ENCODE peak calls at places on chromosomes 13 and 19, in ten cellular contexts. One of them, this sample, is unnamed.

GRCh38 chr13:84446972-84447700 is 564.9 kb upstream of the SLITRK1 start:
- DNase-seq in ovary: no peak
- DNase-seq in spleen: peak; percentile 31
- DNase-seq in prostate gland: no peak
- DNase-seq in heart right ventricle: no peak
- DNase-seq in CD4-positive, alpha-beta T cell: no peak
- DNase-seq in mesendoderm: peak; percentile 41
- DNase-seq in HL-60: no peak
- DNase-seq in naive thymus-derived CD4-positive, alpha-beta T cell: no peak
- DNase-seq in adrenal gland: no peak
- DNase-seq in this sample: no peak

GRCh38 chr13:95660981-95661581 is 15.9 kb upstream of the DNAJC3 start:
- DNase-seq in naive thymus-derived CD4-positive, alpha-beta T cell: no peak
- DNase-seq in prostate gland: no peak
- DNase-seq in heart right ventricle: no peak
- DNase-seq in adrenal gland: peak; percentile 45
- DNase-seq in spleen: no peak
- DNase-seq in mesendoderm: peak; percentile 50
- DNase-seq in ovary: no peak
- DNase-seq in CD4-positive, alpha-beta T cell: no peak
- DNase-seq in HL-60: peak; percentile 58
- DNase-seq in this sample: no peak

GRCh38 chr13:41645313-41645712 is 188.0 kb downstream of the RGCC start:
- DNase-seq in naive thymus-derived CD4-positive, alpha-beta T cell: no peak
- DNase-seq in CD4-positive, alpha-beta T cell: no peak
- DNase-seq in mesendoderm: no peak
- DNase-seq in prostate gland: peak; percentile 43
- DNase-seq in HL-60: no peak
- DNase-seq in heart right ventricle: no peak
- DNase-seq in adrenal gland: peak; percentile 40
- DNase-seq in ovary: peak; percentile 27
- DNase-seq in spleen: no peak
- DNase-seq in this sample: no peak

GRCh38 chr13:23610966-23611486 is 40.8 kb downstream of the TNFRSF19 start:
- DNase-seq in prostate gland: no peak
- DNase-seq in heart right ventricle: no peak
- DNase-seq in spleen: no peak
- DNase-seq in ovary: no peak
- DNase-seq in naive thymus-derived CD4-positive, alpha-beta T cell: no peak
- DNase-seq in HL-60: no peak
- DNase-seq in mesendoderm: no peak
- DNase-seq in CD4-positive, alpha-beta T cell: no peak
- DNase-seq in adrenal gland: peak; percentile 30
- DNase-seq in this sample: peak; percentile 25

GRCh38 chr13:75636339-75637095 is 387 bp downstream of the LMO7 start:
- DNase-seq in ovary: peak; percentile 31
- DNase-seq in spleen: peak; percentile 89
- DNase-seq in mesendoderm: peak; percentile 76
- DNase-seq in adrenal gland: peak; percentile 8
- DNase-seq in naive thymus-derived CD4-positive, alpha-beta T cell: peak; percentile 39
- DNase-seq in heart right ventricle: peak; percentile 15
- DNase-seq in prostate gland: no peak
- DNase-seq in HL-60: peak; percentile 64
- DNase-seq in CD4-positive, alpha-beta T cell: peak; percentile 37
- DNase-seq in this sample: peak; percentile 31

GRCh38 chr13:51451467-51452390 is 1.1 kb downstream of the INTS6 start:
- DNase-seq in spleen: peak; percentile 96
- DNase-seq in ovary: peak; percentile 74
- DNase-seq in adrenal gland: peak; percentile 87
- DNase-seq in HL-60: peak; percentile 88
- DNase-seq in heart right ventricle: peak; percentile 87
- DNase-seq in naive thymus-derived CD4-positive, alpha-beta T cell: peak; percentile 62
- DNase-seq in mesendoderm: peak; percentile 90
- DNase-seq in CD4-positive, alpha-beta T cell: peak; percentile 67
- DNase-seq in prostate gland: peak; percentile 77
- DNase-seq in this sample: peak; percentile 77

GRCh38 chr13:78827471-78827870 is 168.5 kb upstream of the OBI1 start:
- DNase-seq in naive thymus-derived CD4-positive, alpha-beta T cell: no peak
- DNase-seq in spleen: no peak
- DNase-seq in ovary: no peak
- DNase-seq in prostate gland: no peak
- DNase-seq in CD4-positive, alpha-beta T cell: no peak
- DNase-seq in HL-60: no peak
- DNase-seq in mesendoderm: peak; percentile 31
- DNase-seq in adrenal gland: no peak
- DNase-seq in heart right ventricle: no peak
- DNase-seq in this sample: no peak

GRCh38 chr19:15291666-15292065 is 40.7 kb downstream of the BRD4 start:
- DNase-seq in spleen: no peak
- DNase-seq in mesendoderm: no peak
- DNase-seq in ovary: no peak
- DNase-seq in naive thymus-derived CD4-positive, alpha-beta T cell: no peak
- DNase-seq in adrenal gland: no peak
- DNase-seq in heart right ventricle: no peak
- DNase-seq in HL-60: no peak
- DNase-seq in CD4-positive, alpha-beta T cell: no peak
- DNase-seq in prostate gland: no peak
- DNase-seq in this sample: no peak

GRCh38 chr13:31236211-31236786 is 36.5 kb downstream of the B3GLCT start:
- DNase-seq in heart right ventricle: no peak
- DNase-seq in spleen: no peak
- DNase-seq in ovary: no peak
- DNase-seq in adrenal gland: peak; percentile 36
- DNase-seq in naive thymus-derived CD4-positive, alpha-beta T cell: no peak
- DNase-seq in mesendoderm: peak; percentile 37
- DNase-seq in HL-60: peak; percentile 33
- DNase-seq in prostate gland: no peak
- DNase-seq in CD4-positive, alpha-beta T cell: no peak
- DNase-seq in this sample: no peak

GRCh38 chr19:10508707-10509106 is 5.6 kb upstream of the KEAP1 start:
- DNase-seq in naive thymus-derived CD4-positive, alpha-beta T cell: no peak
- DNase-seq in HL-60: no peak
- DNase-seq in heart right ventricle: no peak
- DNase-seq in mesendoderm: no peak
- DNase-seq in ovary: no peak
- DNase-seq in adrenal gland: no peak
- DNase-seq in prostate gland: no peak
- DNase-seq in spleen: no peak
- DNase-seq in CD4-positive, alpha-beta T cell: no peak
- DNase-seq in this sample: no peak

GRCh38 chr13:20441879-20442278 is 83.8 kb downstream of the CRYL1 start:
- DNase-seq in naive thymus-derived CD4-positive, alpha-beta T cell: no peak
- DNase-seq in ovary: no peak
- DNase-seq in prostate gland: peak; percentile 37
- DNase-seq in adrenal gland: no peak
- DNase-seq in CD4-positive, alpha-beta T cell: no peak
- DNase-seq in spleen: no peak
- DNase-seq in mesendoderm: peak; percentile 17
- DNase-seq in heart right ventricle: no peak
- DNase-seq in HL-60: no peak
- DNase-seq in this sample: no peak

DNA sequence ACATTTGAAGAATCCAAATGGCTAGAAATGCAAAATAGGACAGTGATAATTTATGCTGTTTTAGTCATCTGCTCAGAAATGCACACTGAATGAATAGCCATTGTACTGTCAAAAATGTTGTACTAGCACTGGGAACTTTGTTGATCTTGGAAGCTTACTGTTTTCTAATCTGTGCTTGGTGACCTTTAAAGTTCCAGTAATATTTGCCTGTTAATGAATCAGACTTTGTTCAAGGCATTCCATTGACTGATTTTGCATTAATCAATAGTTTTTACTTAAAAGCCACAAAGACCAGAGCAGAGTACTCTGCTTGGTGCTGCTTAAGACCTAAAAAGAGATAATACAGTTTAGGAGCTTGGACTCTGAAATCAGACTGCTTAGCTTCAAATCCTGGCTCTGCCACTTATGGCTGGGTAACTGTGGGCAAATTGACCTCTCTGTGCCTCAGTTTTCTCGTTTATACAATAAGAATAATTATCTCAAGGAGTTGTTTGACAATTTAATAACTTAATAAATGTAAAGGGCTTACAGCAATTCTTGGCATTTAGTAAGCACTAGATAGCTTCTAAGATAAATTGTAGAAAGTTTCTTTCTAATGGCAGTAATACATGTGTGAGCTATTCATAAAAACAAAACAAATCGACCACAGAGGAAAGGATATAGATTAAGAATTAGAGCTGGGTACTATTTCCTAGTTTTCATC is 4.6 kb upstream of the SLAIN1 start:
- DNase-seq in HL-60: no peak
- DNase-seq in adrenal gland: no peak
- DNase-seq in mesendoderm: no peak
- DNase-seq in prostate gland: no peak
- DNase-seq in CD4-positive, alpha-beta T cell: no peak
- DNase-seq in spleen: no peak
- DNase-seq in heart right ventricle: no peak
- DNase-seq in ovary: no peak
- DNase-seq in naive thymus-derived CD4-positive, alpha-beta T cell: no peak
- DNase-seq in this sample: no peak
- H3K27ac ChIP-seq in HL-60: no peak overlapping the region
- H3K27ac ChIP-seq in adrenal gland: no peak overlapping the region
- H3K27ac ChIP-seq in mesendoderm: no peak overlapping the region
- H3K27ac ChIP-seq in prostate gland: no peak overlapping the region
- H3K27ac ChIP-seq in CD4-positive, alpha-beta T cell: no peak overlapping the region
- H3K27ac ChIP-seq in spleen: no peak overlapping the region
- H3K27ac ChIP-seq in heart right ventricle: no peak overlapping the region
- H3K27ac ChIP-seq in ovary: no peak overlapping the region
- H3K27ac ChIP-seq in naive thymus-derived CD4-positive, alpha-beta T cell: no peak overlapping the region
- H3K27ac ChIP-seq in this sample: no peak overlapping the region

DNA sequence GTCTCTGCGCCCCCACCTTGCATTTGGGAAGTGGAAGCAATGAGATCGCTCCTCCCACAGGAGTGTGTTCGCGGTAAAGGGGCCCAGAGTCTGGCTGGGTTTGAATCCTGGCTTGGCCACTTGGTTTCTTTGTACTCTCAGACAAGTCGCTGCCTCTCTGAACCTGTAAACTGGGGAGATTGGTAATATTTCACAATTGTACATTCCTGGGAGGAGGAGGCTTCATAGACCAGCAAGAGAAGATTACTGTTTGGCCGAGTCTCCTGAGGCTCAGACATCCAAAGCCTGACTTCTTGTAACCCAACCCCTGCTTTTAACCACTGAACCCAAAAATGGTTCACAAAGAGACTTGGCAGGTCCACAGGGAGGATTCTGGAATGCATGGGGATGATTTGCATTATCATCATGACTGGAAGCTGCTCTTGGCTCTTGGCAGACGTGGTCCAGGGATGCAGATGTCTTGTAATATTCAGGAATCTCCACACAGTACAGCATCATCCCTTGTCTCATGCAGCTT is 13.6 kb upstream of the STRN4 start:
- DNase-seq in naive thymus-derived CD4-positive, alpha-beta T cell: no peak
- DNase-seq in CD4-positive, alpha-beta T cell: no peak
- DNase-seq in adrenal gland: no peak
- DNase-seq in prostate gland: peak; percentile 64
- DNase-seq in mesendoderm: no peak
- DNase-seq in heart right ventricle: no peak
- DNase-seq in HL-60: no peak
- DNase-seq in ovary: peak; percentile 64
- DNase-seq in spleen: no peak
- DNase-seq in this sample: no peak
- H3K27ac ChIP-seq in naive thymus-derived CD4-positive, alpha-beta T cell: no peak overlapping the region
- H3K27ac ChIP-seq in CD4-positive, alpha-beta T cell: no peak overlapping the region
- H3K27ac ChIP-seq in adrenal gland: no peak overlapping the region
- H3K27ac ChIP-seq in prostate gland: peak overlapping the region; percentile 71
- H3K27ac ChIP-seq in mesendoderm: no peak overlapping the region
- H3K27ac ChIP-seq in heart right ventricle: no peak overlapping the region
- H3K27ac ChIP-seq in HL-60: no peak overlapping the region
- H3K27ac ChIP-seq in ovary: no peak overlapping the region
- H3K27ac ChIP-seq in spleen: no peak overlapping the region
- H3K27ac ChIP-seq in this sample: no peak overlapping the region

GRCh38 chr13:112213467-112214245 is 146.7 kb downstream of the SOX1 start:
- DNase-seq in spleen: no peak
- DNase-seq in HL-60: no peak
- DNase-seq in CD4-positive, alpha-beta T cell: no peak
- DNase-seq in heart right ventricle: no peak
- DNase-seq in naive thymus-derived CD4-positive, alpha-beta T cell: no peak
- DNase-seq in mesendoderm: no peak
- DNase-seq in prostate gland: no peak
- DNase-seq in ovary: no peak
- DNase-seq in adrenal gland: no peak
- DNase-seq in this sample: peak; percentile 69
- H3K27ac ChIP-seq in spleen: no peak overlapping the region
- H3K27ac ChIP-seq in HL-60: no peak overlapping the region
- H3K27ac ChIP-seq in CD4-positive, alpha-beta T cell: no peak overlapping the region
- H3K27ac ChIP-seq in heart right ventricle: no peak overlapping the region
- H3K27ac ChIP-seq in naive thymus-derived CD4-positive, alpha-beta T cell: no peak overlapping the region
- H3K27ac ChIP-seq in mesendoderm: no peak overlapping the region
- H3K27ac ChIP-seq in prostate gland: no peak overlapping the region
- H3K27ac ChIP-seq in ovary: no peak overlapping the region
- H3K27ac ChIP-seq in adrenal gland: no peak overlapping the region
- H3K27ac ChIP-seq in this sample: no peak overlapping the region

GRCh38 chr19:7228935-7229541 is 65.2 kb downstream of the INSR start:
- DNase-seq in adrenal gland: no peak
- DNase-seq in heart right ventricle: no peak
- DNase-seq in naive thymus-derived CD4-positive, alpha-beta T cell: no peak
- DNase-seq in spleen: no peak
- DNase-seq in prostate gland: no peak
- DNase-seq in CD4-positive, alpha-beta T cell: no peak
- DNase-seq in HL-60: no peak
- DNase-seq in mesendoderm: no peak
- DNase-seq in ovary: no peak
- DNase-seq in this sample: no peak

GRCh38 chr19:7226749-7227148 is 67.5 kb downstream of the INSR start:
- DNase-seq in ovary: no peak
- DNase-seq in prostate gland: no peak
- DNase-seq in spleen: no peak
- DNase-seq in adrenal gland: no peak
- DNase-seq in HL-60: no peak
- DNase-seq in heart right ventricle: no peak
- DNase-seq in CD4-positive, alpha-beta T cell: no peak
- DNase-seq in naive thymus-derived CD4-positive, alpha-beta T cell: no peak
- DNase-seq in mesendoderm: no peak
- DNase-seq in this sample: no peak

GRCh38 chr19:7230826-7231225 is 63.4 kb downstream of the INSR start:
- DNase-seq in heart right ventricle: peak; percentile 60
- DNase-seq in naive thymus-derived CD4-positive, alpha-beta T cell: no peak
- DNase-seq in mesendoderm: no peak
- DNase-seq in CD4-positive, alpha-beta T cell: no peak
- DNase-seq in spleen: no peak
- DNase-seq in ovary: peak; percentile 64
- DNase-seq in HL-60: no peak
- DNase-seq in adrenal gland: peak; percentile 92
- DNase-seq in prostate gland: no peak
- DNase-seq in this sample: no peak

GRCh38 chr19:7227735-7228134 is 66.5 kb downstream of the INSR start:
- DNase-seq in adrenal gland: no peak
- DNase-seq in spleen: no peak
- DNase-seq in prostate gland: no peak
- DNase-seq in ovary: no peak
- DNase-seq in mesendoderm: no peak
- DNase-seq in heart right ventricle: no peak
- DNase-seq in CD4-positive, alpha-beta T cell: no peak
- DNase-seq in HL-60: no peak
- DNase-seq in naive thymus-derived CD4-positive, alpha-beta T cell: no peak
- DNase-seq in this sample: no peak

DNA sequence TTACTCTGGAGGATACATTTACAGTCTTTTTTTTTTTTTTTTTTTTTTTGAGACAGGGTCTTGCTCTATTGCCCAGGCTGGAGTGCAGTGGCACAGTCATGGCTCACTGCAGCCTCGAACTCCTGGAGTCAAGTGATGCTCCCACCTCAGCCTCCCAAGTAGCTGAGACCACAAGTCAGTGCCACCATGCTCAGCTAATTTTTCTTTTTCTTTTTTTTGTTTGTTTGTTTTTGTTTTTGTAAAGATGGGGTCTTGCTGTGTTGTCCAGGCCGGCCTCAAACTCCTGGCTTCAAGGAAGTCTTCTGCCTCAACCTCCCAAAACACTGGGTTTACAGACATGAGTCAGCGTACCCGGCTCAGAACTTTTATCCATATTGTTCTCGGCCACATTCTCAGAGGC is 64.5 kb downstream of the INSR start:
- DNase-seq in HL-60: no peak
- DNase-seq in CD4-positive, alpha-beta T cell: no peak
- DNase-seq in prostate gland: no peak
- DNase-seq in mesendoderm: no peak
- DNase-seq in ovary: no peak
- DNase-seq in spleen: no peak
- DNase-seq in adrenal gland: no peak
- DNase-seq in heart right ventricle: no peak
- DNase-seq in naive thymus-derived CD4-positive, alpha-beta T cell: no peak
- DNase-seq in this sample: no peak
- H3K27ac ChIP-seq in HL-60: no peak overlapping the region
- H3K27ac ChIP-seq in CD4-positive, alpha-beta T cell: no peak overlapping the region
- H3K27ac ChIP-seq in prostate gland: no peak overlapping the region
- H3K27ac ChIP-seq in mesendoderm: no peak overlapping the region
- H3K27ac ChIP-seq in ovary: peak overlapping the region; percentile 55
- H3K27ac ChIP-seq in spleen: no peak overlapping the region
- H3K27ac ChIP-seq in adrenal gland: peak overlapping the region; percentile 71
- H3K27ac ChIP-seq in heart right ventricle: no peak overlapping the region
- H3K27ac ChIP-seq in naive thymus-derived CD4-positive, alpha-beta T cell: no peak overlapping the region
- H3K27ac ChIP-seq in this sample: no peak overlapping the region